ENCODE peak calls at places on chromosomes 3 and 15, in six cellular contexts. One of them, this sample, is unnamed.

GRCh38 chr15:95162521-95162920 is 931.2 kb downstream of the MCTP2 start:
- DNase-seq in CD8-positive, alpha-beta T cell: no peak
- DNase-seq in left lung: no peak
- DNase-seq in transverse colon: no peak
- DNase-seq in neural progenitor cell: no peak
- DNase-seq in testis: no peak
- DNase-seq in this sample: no peak

GRCh38 chr3:52636673-52637072 is 49.0 kb downstream of the PBRM1 start:
- DNase-seq in left lung: no peak
- DNase-seq in testis: no peak
- DNase-seq in CD8-positive, alpha-beta T cell: no peak
- DNase-seq in transverse colon: no peak
- DNase-seq in neural progenitor cell: no peak
- DNase-seq in this sample: no peak

GRCh38 chr3:196643201-196643749 is 3.8 kb downstream of the NRROS start:
- DNase-seq in left lung: no peak
- DNase-seq in neural progenitor cell: no peak
- DNase-seq in transverse colon: peak; percentile 76
- DNase-seq in testis: peak; percentile 37
- DNase-seq in CD8-positive, alpha-beta T cell: peak; percentile 75
- DNase-seq in this sample: peak; percentile 63

GRCh38 chr3:112327371-112327951 is 5.5 kb upstream of the CD200 start:
- DNase-seq in CD8-positive, alpha-beta T cell: peak; percentile 33
- DNase-seq in neural progenitor cell: peak; percentile 37
- DNase-seq in testis: no peak
- DNase-seq in left lung: no peak
- DNase-seq in transverse colon: no peak
- DNase-seq in this sample: no peak

GRCh38 chr15:84143753-84144314 is 91.7 kb upstream of the GOLGA6L4 start:
- DNase-seq in CD8-positive, alpha-beta T cell: no peak
- DNase-seq in left lung: no peak
- DNase-seq in neural progenitor cell: no peak
- DNase-seq in testis: no peak
- DNase-seq in transverse colon: no peak
- DNase-seq in this sample: no peak

GRCh38 chr3:23865595-23866396 is 51.0 kb downstream of the NKIRAS1 start:
- DNase-seq in left lung: no peak
- DNase-seq in testis: peak; percentile 44
- DNase-seq in neural progenitor cell: peak; percentile 59
- DNase-seq in CD8-positive, alpha-beta T cell: no peak
- DNase-seq in transverse colon: peak; percentile 22
- DNase-seq in this sample: no peak

GRCh38 chr15:33091983-33092688 is 102.4 kb downstream of the FMN1 start:
- DNase-seq in neural progenitor cell: no peak
- DNase-seq in testis: no peak
- DNase-seq in transverse colon: peak; percentile 63
- DNase-seq in left lung: no peak
- DNase-seq in CD8-positive, alpha-beta T cell: no peak
- DNase-seq in this sample: peak; percentile 22

GRCh38 chr3:171704002-171704401 is 106.3 kb downstream of the PLD1 start:
- DNase-seq in testis: peak; percentile 59
- DNase-seq in transverse colon: peak; percentile 30
- DNase-seq in neural progenitor cell: peak; percentile 53
- DNase-seq in left lung: no peak
- DNase-seq in CD8-positive, alpha-beta T cell: no peak
- DNase-seq in this sample: no peak

GRCh38 chr3:77468408-77469045 is 428.6 kb downstream of the ROBO2 start:
- DNase-seq in left lung: no peak
- DNase-seq in testis: no peak
- DNase-seq in CD8-positive, alpha-beta T cell: no peak
- DNase-seq in transverse colon: no peak
- DNase-seq in neural progenitor cell: no peak
- DNase-seq in this sample: no peak

GRCh38 chr3:97432914-97433313 is 331.6 kb upstream of the ARL6 start:
- DNase-seq in neural progenitor cell: no peak
- DNase-seq in CD8-positive, alpha-beta T cell: no peak
- DNase-seq in transverse colon: no peak
- DNase-seq in left lung: no peak
- DNase-seq in testis: no peak
- DNase-seq in this sample: no peak

GRCh38 chr3:17133637-17134545 is 249.1 kb downstream of the PLCL2 start:
- DNase-seq in testis: peak; percentile 74
- DNase-seq in transverse colon: no peak
- DNase-seq in CD8-positive, alpha-beta T cell: no peak
- DNase-seq in left lung: no peak
- DNase-seq in neural progenitor cell: no peak
- DNase-seq in this sample: no peak
- H3K4me3 ChIP-seq in testis: no peak overlapping the region
- H3K4me3 ChIP-seq in transverse colon: no peak overlapping the region
- H3K4me3 ChIP-seq in CD8-positive, alpha-beta T cell: no peak overlapping the region
- H3K4me3 ChIP-seq in left lung: no peak overlapping the region
- H3K4me3 ChIP-seq in neural progenitor cell: no peak overlapping the region
- H3K4me3 ChIP-seq in this sample: no peak overlapping the region

GRCh38 chr15:52790941-52791751 is 1.0 kb upstream of the ONECUT1 start:
- DNase-seq in testis: no peak
- DNase-seq in neural progenitor cell: peak; percentile 83
- DNase-seq in CD8-positive, alpha-beta T cell: no peak
- DNase-seq in left lung: no peak
- DNase-seq in transverse colon: no peak
- DNase-seq in this sample: no peak
- H3K4me3 ChIP-seq in testis: peak overlapping the region; percentile 61
- H3K4me3 ChIP-seq in neural progenitor cell: peak overlapping the region; percentile 57
- H3K4me3 ChIP-seq in CD8-positive, alpha-beta T cell: peak overlapping the region; percentile 23
- H3K4me3 ChIP-seq in left lung: no peak overlapping the region
- H3K4me3 ChIP-seq in transverse colon: no peak overlapping the region
- H3K4me3 ChIP-seq in this sample: no peak overlapping the region

DNA sequence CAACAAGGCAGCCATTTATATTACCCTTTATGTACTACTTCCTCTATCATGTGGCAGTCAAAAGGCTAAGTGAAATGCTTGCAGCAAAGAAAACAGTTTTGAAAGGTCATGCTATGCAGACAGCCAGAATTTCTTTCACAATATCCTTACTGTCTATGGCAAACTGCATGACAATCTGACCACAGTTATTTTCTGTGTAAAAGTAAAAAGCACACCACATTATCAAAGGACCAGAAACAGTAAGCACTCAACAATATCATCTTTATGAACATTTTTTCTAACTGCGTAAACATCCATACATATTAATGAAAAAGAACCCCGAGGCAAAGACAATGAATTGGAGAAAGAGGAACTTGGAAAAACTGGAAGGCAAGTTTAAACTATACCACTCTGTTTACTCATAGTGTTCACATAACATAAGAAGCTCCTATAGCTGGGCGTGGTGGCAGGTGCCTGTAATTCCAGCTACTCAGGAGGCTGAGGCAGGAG is 47.9 kb downstream of the PIK3CB start:
- DNase-seq in testis: no peak
- DNase-seq in left lung: no peak
- DNase-seq in transverse colon: no peak
- DNase-seq in CD8-positive, alpha-beta T cell: no peak
- DNase-seq in neural progenitor cell: no peak
- DNase-seq in this sample: no peak
- H3K4me3 ChIP-seq in testis: no peak overlapping the region
- H3K4me3 ChIP-seq in left lung: no peak overlapping the region
- H3K4me3 ChIP-seq in transverse colon: no peak overlapping the region
- H3K4me3 ChIP-seq in CD8-positive, alpha-beta T cell: no peak overlapping the region
- H3K4me3 ChIP-seq in neural progenitor cell: no peak overlapping the region
- H3K4me3 ChIP-seq in this sample: no peak overlapping the region

DNA sequence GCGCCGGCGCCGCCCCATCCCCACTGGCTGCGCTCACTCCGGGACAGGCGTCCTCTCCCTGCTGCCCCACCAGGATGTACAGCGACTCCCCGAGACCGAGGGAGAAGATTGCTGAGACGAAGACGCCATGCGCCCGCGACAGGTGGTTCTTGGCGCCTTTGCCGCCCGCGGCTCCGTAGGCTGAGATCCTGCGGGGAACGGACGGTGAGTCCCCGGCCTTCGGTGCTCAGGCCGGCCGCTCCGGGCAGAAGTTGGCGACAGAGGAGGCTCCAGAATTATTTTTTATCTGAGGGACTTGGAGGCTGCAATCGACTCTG is 1.6 kb downstream of the LTK start:
- DNase-seq in testis: no peak
- DNase-seq in CD8-positive, alpha-beta T cell: no peak
- DNase-seq in left lung: no peak
- DNase-seq in neural progenitor cell: no peak
- DNase-seq in transverse colon: peak; percentile 30
- DNase-seq in this sample: no peak
- H3K4me3 ChIP-seq in testis: peak overlapping the region; percentile 27
- H3K4me3 ChIP-seq in CD8-positive, alpha-beta T cell: peak overlapping the region; percentile 53
- H3K4me3 ChIP-seq in left lung: no peak overlapping the region
- H3K4me3 ChIP-seq in neural progenitor cell: peak overlapping the region; percentile 42
- H3K4me3 ChIP-seq in transverse colon: peak overlapping the region; percentile 31
- H3K4me3 ChIP-seq in this sample: peak overlapping the region; percentile 58